ENCODE peak calls at places on chromosomes 12 and 14, in eight cellular contexts. C, P, I, J, B, K, D and T are unnamed samples.

GRCh38 chr12:104458645-104459555 is 2.2 kb downstream of the CHST11 start:
- DNase-seq in D (peak), J (peak), K (peak), I (no peak), P (no peak), C (no peak), B (no peak), T (peak)

GRCh38 chr12:73072214-73072613 is 800.0 kb downstream of the TRHDE start:
- DNase-seq in I (no peak), J (no peak), C (no peak), B (no peak), D (no peak), K (no peak), P (no peak), T (no peak)

GRCh38 chr12:120055639-120056038 is 60.9 kb downstream of the RAB35 start:
- DNase-seq in K (peak), D (no peak), J (no peak), P (no peak), I (no peak), B (no peak), C (no peak), T (no peak)

GRCh38 chr12:104720346-104721064 is 237.6 kb downstream of the SLC41A2 start:
- DNase-seq in I (peak), P (no peak), D (no peak), C (peak), B (peak), J (peak), K (no peak), T (no peak)

GRCh38 chr12:52836042-52836466 is 1.9 kb upstream of the KRT79 start:
- DNase-seq in B (peak), I (peak), D (peak), J (peak), C (peak), P (no peak), K (no peak), T (no peak)

GRCh38 chr12:49014547-49014946 is 4.0 kb downstream of the PRKAG1 start:
- DNase-seq in J (peak), D (no peak), P (no peak), I (peak), K (no peak), C (no peak), B (no peak), T (no peak)

GRCh38 chr14:32509632-32510187 is 180.6 kb downstream of the AKAP6 start:
- DNase-seq in P (peak), I (peak), B (no peak), C (no peak), J (peak), D (no peak), K (no peak), T (peak)

GRCh38 chr14:24915958-24916595 is 133.9 kb downstream of the STXBP6 start:
- DNase-seq in I (peak), B (no peak), D (no peak), P (no peak), C (no peak), J (peak), K (no peak), T (no peak)

GRCh38 chr12:10904686-10905085 is 4.7 kb downstream of the TAS2R13 start:
- DNase-seq in P (no peak), K (no peak), C (no peak), I (no peak), J (no peak), B (no peak), D (no peak), T (no peak)

GRCh38 chr12:107843351-107844311 is 69.1 kb downstream of the ASCL4 start:
- DNase-seq in J (peak), P (no peak), I (no peak), D (peak), B (no peak), K (no peak), C (no peak), T (no peak)

GRCh38 chr12:91836264-91836663 is 309.4 kb downstream of the BTG1 start:
- DNase-seq in K (no peak), C (no peak), B (no peak), D (no peak), P (no peak), I (no peak), J (no peak), T (no peak)

GRCh38 chr14:75188520-75189267 is 12.3 kb upstream of the TMED10 start:
- DNase-seq in I (no peak), B (no peak), D (no peak), P (no peak), J (no peak), C (no peak), K (no peak), T (no peak)

DNA sequence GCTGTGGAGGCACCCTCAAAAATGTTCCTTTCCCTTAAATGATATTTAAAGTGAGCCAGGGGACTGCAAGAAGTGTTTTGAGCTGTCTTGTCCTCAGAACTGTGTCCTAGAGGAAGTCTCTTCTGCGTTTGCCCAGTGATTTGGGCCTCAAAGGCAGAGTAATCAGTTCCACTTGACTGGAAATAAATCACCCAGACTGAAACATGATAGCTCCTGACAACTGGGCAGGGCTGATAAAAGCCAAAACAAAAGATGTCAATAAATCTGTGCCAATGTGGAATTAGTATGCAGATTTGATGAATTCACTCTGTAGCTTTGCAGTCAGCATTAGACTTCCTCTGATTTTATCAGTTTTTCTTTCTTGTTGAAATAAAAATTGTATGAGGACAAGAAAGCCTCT is 180.6 kb downstream of the ERC1 start:
- DNase-seq in C (no peak), I (no peak), J (peak), K (peak), B (no peak), P (no peak), D (no peak), T (no peak)
- H3K27ac ChIP-seq in C (no peak), I (no peak), J (no peak), K (peak), B (no peak), P (no peak), D (no peak), T (peak)

DNA sequence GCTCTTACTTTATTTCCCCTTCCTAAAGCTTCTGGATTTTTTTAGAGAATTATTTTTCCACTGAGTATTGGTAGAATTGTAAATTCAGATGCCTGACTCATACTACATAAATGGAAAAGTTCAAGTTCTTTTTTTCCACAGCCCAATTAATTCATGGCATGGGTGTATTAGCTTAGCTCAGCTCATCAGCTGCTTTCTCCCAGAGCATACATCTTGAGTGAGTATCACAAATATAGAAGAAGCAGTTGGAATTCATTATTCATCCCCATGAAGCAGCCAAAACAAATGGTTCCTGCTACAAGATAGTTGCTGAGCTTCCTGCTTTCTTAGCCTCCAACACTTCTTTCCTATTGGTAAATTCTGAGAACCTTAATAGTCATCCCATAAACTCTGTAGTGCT is 105.1 kb downstream of the C12orf50 start:
- DNase-seq in I (peak), C (no peak), J (peak), D (no peak), B (no peak), K (no peak), P (no peak), T (no peak)
- H3K27ac ChIP-seq in I (no peak), C (no peak), J (no peak), D (no peak), B (no peak), K (no peak), P (no peak), T (no peak)

GRCh38 chr12:2136901-2137300 is 84.1 kb downstream of the CACNA1C start:
- DNase-seq in I (no peak), K (no peak), J (no peak), P (no peak), D (no peak), C (no peak), B (no peak), T (no peak)
- H3K27ac ChIP-seq in I (no peak), K (no peak), J (no peak), P (no peak), D (no peak), C (no peak), B (no peak), T (no peak)

GRCh38 chr12:7060353-7060954 is at the start of gene C1S:
- DNase-seq in P (peak), B (no peak), D (peak), I (peak), K (peak), C (no peak), J (peak), T (peak)
- H3K27ac ChIP-seq in P (peak), B (no peak), D (peak), I (peak), K (no peak), C (no peak), J (peak), T (no peak)

GRCh38 chr14:100815478-100816285 is 10.2 kb upstream of the MEG3 start:
- DNase-seq in B (no peak), K (no peak), J (peak), D (no peak), C (no peak), P (no peak), I (peak), T (no peak)
- H3K27ac ChIP-seq in B (no peak), K (no peak), J (no peak), D (no peak), C (no peak), P (no peak), I (peak), T (no peak)

DNA sequence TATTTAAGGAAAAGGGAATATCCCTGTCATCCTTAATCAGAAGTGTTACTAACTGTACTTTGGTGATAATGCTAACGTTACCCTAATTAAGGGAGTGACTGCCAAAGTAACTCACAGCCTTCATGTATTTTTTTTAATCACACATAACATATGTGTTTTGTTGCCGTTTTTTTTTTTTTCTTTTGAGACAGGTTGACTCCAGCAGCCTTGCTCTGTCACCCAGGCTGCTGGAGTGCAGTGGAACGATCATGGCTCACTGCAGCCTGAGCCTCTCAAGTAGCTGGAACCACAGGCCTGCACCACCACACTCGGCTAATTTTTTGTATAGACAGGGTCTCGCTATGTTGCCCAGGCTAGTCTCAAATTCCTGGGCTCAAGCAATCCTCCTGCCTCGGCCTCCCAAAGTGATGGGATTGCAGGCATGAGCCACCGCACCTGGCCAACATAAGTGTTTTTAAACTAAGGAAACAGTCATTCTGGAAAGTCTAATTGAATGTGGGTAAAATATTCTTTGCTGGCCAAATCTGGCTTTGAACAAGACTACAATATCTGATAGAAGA is 56.5 kb downstream of the HECTD4 start:
- DNase-seq in K (no peak), J (no peak), C (no peak), I (no peak), B (no peak), P (no peak), D (no peak), T (no peak)
- H3K27ac ChIP-seq in K (no peak), J (no peak), C (no peak), I (no peak), B (no peak), P (no peak), D (no peak), T (no peak)

DNA sequence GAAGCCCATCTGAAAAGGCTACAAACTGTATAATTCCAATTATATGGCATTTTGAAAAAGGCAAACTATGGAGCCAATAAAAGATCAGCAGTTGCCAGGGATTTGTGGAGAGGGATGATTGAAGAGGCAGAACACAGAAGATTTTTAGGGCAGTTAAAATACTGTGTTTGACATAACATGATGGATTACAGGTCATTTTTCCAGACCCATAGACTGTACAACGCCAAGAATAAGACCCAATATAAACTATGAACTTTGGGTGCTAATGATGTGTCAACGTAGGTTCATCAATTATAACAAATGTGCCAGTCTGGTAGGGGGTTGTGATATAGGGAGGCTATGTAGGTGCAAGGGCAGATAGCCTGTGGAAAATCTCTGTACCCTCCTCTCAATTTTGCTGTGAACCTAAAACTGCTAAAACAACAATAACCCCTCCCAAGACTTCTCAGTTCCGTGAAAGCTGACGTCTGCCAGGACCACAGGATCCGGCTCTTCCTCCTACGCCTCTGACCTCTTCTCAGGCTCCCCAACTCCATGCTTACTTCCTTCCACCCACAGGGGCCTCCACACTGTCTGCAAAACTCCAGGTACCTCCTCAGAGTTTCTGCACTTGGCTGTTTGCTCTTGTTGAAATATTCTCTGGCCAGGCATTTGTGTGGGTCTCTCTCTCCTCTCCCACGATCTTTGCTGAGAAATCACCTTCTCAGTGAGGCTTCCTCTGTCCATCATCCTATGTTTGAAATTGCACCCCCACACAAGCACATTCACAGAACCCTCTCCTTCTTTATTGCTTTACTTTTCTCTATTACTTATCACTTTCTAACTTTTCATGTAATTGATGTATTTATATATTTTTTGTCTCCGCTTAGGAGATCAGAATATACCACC is 131.4 kb downstream of the BBS10 start:
- DNase-seq in C (no peak), P (no peak), D (no peak), B (no peak), J (no peak), K (no peak), I (no peak), T (no peak)
- H3K27ac ChIP-seq in C (no peak), P (no peak), D (no peak), B (no peak), J (no peak), K (no peak), I (no peak), T (no peak)